ENCODE peak calls at places on chromosomes 6 and 20, in six cellular contexts. One of them, this sample, is unnamed.

GRCh38 chr6:3068329-3069223 is at the start of gene RIPK1:
- DNase-seq in lower lobe of right lung: peak
- DNase-seq in heart left ventricle: peak
- DNase-seq in brain microvascular endothelial cell: peak
- DNase-seq in progenitor cell of endocrine pancreas: peak
- DNase-seq in Calu3: peak
- DNase-seq in this sample: peak

GRCh38 chr6:138509371-138509770 is 10.1 kb upstream of the NHSL1 start:
- DNase-seq in progenitor cell of endocrine pancreas: no peak
- DNase-seq in brain microvascular endothelial cell: peak
- DNase-seq in heart left ventricle: no peak
- DNase-seq in lower lobe of right lung: no peak
- DNase-seq in Calu3: peak
- DNase-seq in this sample: no peak

GRCh38 chr20:278607-279571 is 11.7 kb downstream of the C20orf96 start:
- DNase-seq in progenitor cell of endocrine pancreas: no peak
- DNase-seq in brain microvascular endothelial cell: no peak
- DNase-seq in lower lobe of right lung: no peak
- DNase-seq in heart left ventricle: peak
- DNase-seq in Calu3: no peak
- DNase-seq in this sample: no peak

GRCh38 chr6:163671791-163672190 is 257.3 kb downstream of the QKI start:
- DNase-seq in lower lobe of right lung: no peak
- DNase-seq in Calu3: no peak
- DNase-seq in brain microvascular endothelial cell: no peak
- DNase-seq in heart left ventricle: no peak
- DNase-seq in progenitor cell of endocrine pancreas: no peak
- DNase-seq in this sample: no peak

GRCh38 chr6:45430590-45431202 is 53.0 kb upstream of the SUPT3H start:
- DNase-seq in heart left ventricle: no peak
- DNase-seq in Calu3: no peak
- DNase-seq in progenitor cell of endocrine pancreas: no peak
- DNase-seq in lower lobe of right lung: no peak
- DNase-seq in brain microvascular endothelial cell: no peak
- DNase-seq in this sample: no peak

GRCh38 chr20:44053046-44053445 is 133.9 kb downstream of the JPH2 start:
- DNase-seq in progenitor cell of endocrine pancreas: peak
- DNase-seq in Calu3: no peak
- DNase-seq in heart left ventricle: no peak
- DNase-seq in brain microvascular endothelial cell: no peak
- DNase-seq in lower lobe of right lung: no peak
- DNase-seq in this sample: no peak

GRCh38 chr20:23331951-23332350 is 18.6 kb upstream of the NXT1 start:
- DNase-seq in lower lobe of right lung: no peak
- DNase-seq in heart left ventricle: no peak
- DNase-seq in Calu3: no peak
- DNase-seq in progenitor cell of endocrine pancreas: no peak
- DNase-seq in brain microvascular endothelial cell: peak
- DNase-seq in this sample: no peak

GRCh38 chr20:58046311-58046710 is 182.1 kb downstream of the ANKRD60 start:
- DNase-seq in lower lobe of right lung: no peak
- DNase-seq in progenitor cell of endocrine pancreas: no peak
- DNase-seq in Calu3: no peak
- DNase-seq in brain microvascular endothelial cell: no peak
- DNase-seq in heart left ventricle: no peak
- DNase-seq in this sample: no peak

GRCh38 chr6:3750324-3751018 is 1.0 kb downstream of the PXDC1 start:
- DNase-seq in lower lobe of right lung: peak
- DNase-seq in heart left ventricle: peak
- DNase-seq in Calu3: peak
- DNase-seq in progenitor cell of endocrine pancreas: no peak
- DNase-seq in brain microvascular endothelial cell: peak
- DNase-seq in this sample: no peak

GRCh38 chr6:17622144-17622543 is 22.0 kb downstream of the FAM8A1 start:
- DNase-seq in progenitor cell of endocrine pancreas: no peak
- DNase-seq in brain microvascular endothelial cell: no peak
- DNase-seq in lower lobe of right lung: no peak
- DNase-seq in Calu3: no peak
- DNase-seq in heart left ventricle: peak
- DNase-seq in this sample: no peak

GRCh38 chr6:44263357-44264100 is 1.8 kb downstream of the NFKBIE start:
- DNase-seq in lower lobe of right lung: no peak
- DNase-seq in brain microvascular endothelial cell: peak
- DNase-seq in progenitor cell of endocrine pancreas: no peak
- DNase-seq in heart left ventricle: no peak
- DNase-seq in Calu3: peak
- DNase-seq in this sample: no peak

GRCh38 chr6:160121558-160121957 is at the start of gene SLC22A1:
- DNase-seq in Calu3: no peak
- DNase-seq in heart left ventricle: no peak
- DNase-seq in progenitor cell of endocrine pancreas: no peak
- DNase-seq in lower lobe of right lung: no peak
- DNase-seq in brain microvascular endothelial cell: no peak
- DNase-seq in this sample: no peak

GRCh38 chr20:57402206-57403125 is 11.3 kb downstream of the RBM38 start:
- DNase-seq in Calu3: no peak
- DNase-seq in lower lobe of right lung: peak
- DNase-seq in progenitor cell of endocrine pancreas: no peak
- DNase-seq in heart left ventricle: peak
- DNase-seq in brain microvascular endothelial cell: no peak
- DNase-seq in this sample: no peak

GRCh38 chr20:50844430-50845100 is 49.7 kb downstream of the BCAS4 start:
- DNase-seq in brain microvascular endothelial cell: peak
- DNase-seq in heart left ventricle: no peak
- DNase-seq in lower lobe of right lung: no peak
- DNase-seq in Calu3: peak
- DNase-seq in progenitor cell of endocrine pancreas: no peak
- DNase-seq in this sample: no peak

GRCh38 chr6:14791525-14791924 is 454.3 kb upstream of the JARID2 start:
- DNase-seq in lower lobe of right lung: no peak
- DNase-seq in progenitor cell of endocrine pancreas: no peak
- DNase-seq in Calu3: no peak
- DNase-seq in heart left ventricle: no peak
- DNase-seq in brain microvascular endothelial cell: no peak
- DNase-seq in this sample: no peak

GRCh38 chr6:68634503-68635411 is at the start of gene ADGRB3:
- DNase-seq in brain microvascular endothelial cell: peak
- DNase-seq in lower lobe of right lung: peak
- DNase-seq in progenitor cell of endocrine pancreas: peak
- DNase-seq in heart left ventricle: peak
- DNase-seq in Calu3: peak
- DNase-seq in this sample: peak

GRCh38 chr20:38172344-38172743 is 7.3 kb upstream of the TGM2 start:
- DNase-seq in brain microvascular endothelial cell: peak
- DNase-seq in progenitor cell of endocrine pancreas: no peak
- DNase-seq in Calu3: no peak
- DNase-seq in heart left ventricle: no peak
- DNase-seq in lower lobe of right lung: no peak
- DNase-seq in this sample: no peak

GRCh38 chr6:68572525-68572924 is 62.6 kb upstream of the ADGRB3 start:
- DNase-seq in heart left ventricle: no peak
- DNase-seq in lower lobe of right lung: no peak
- DNase-seq in progenitor cell of endocrine pancreas: no peak
- DNase-seq in brain microvascular endothelial cell: peak
- DNase-seq in Calu3: peak
- DNase-seq in this sample: peak

GRCh38 chr6:135576055-135576454 is 78.5 kb upstream of the AHI1 start:
- DNase-seq in lower lobe of right lung: no peak
- DNase-seq in Calu3: no peak
- DNase-seq in progenitor cell of endocrine pancreas: no peak
- DNase-seq in brain microvascular endothelial cell: peak
- DNase-seq in heart left ventricle: no peak
- DNase-seq in this sample: no peak

GRCh38 chr6:163347021-163347446 is 67.5 kb upstream of the QKI start:
- DNase-seq in progenitor cell of endocrine pancreas: no peak
- DNase-seq in brain microvascular endothelial cell: peak
- DNase-seq in heart left ventricle: peak
- DNase-seq in Calu3: no peak
- DNase-seq in lower lobe of right lung: no peak
- DNase-seq in this sample: no peak

GRCh38 chr6:16337280-16337975 is 99.0 kb downstream of the GMPR start:
- DNase-seq in Calu3: no peak
- DNase-seq in heart left ventricle: peak
- DNase-seq in brain microvascular endothelial cell: peak
- DNase-seq in lower lobe of right lung: peak
- DNase-seq in progenitor cell of endocrine pancreas: no peak
- DNase-seq in this sample: no peak

GRCh38 chr6:57216235-57217101 is 5.6 kb downstream of the RAB23 start:
- DNase-seq in Calu3: no peak
- DNase-seq in heart left ventricle: peak
- DNase-seq in progenitor cell of endocrine pancreas: no peak
- DNase-seq in brain microvascular endothelial cell: no peak
- DNase-seq in lower lobe of right lung: no peak
- DNase-seq in this sample: no peak

GRCh38 chr6:26305097-26305841 is 59.7 kb upstream of the BTN3A2 start:
- DNase-seq in progenitor cell of endocrine pancreas: no peak
- DNase-seq in lower lobe of right lung: no peak
- DNase-seq in heart left ventricle: peak
- DNase-seq in brain microvascular endothelial cell: peak
- DNase-seq in Calu3: peak
- DNase-seq in this sample: peak

GRCh38 chr20:10609276-10609675 is 64.5 kb downstream of the JAG1 start:
- DNase-seq in heart left ventricle: peak
- DNase-seq in lower lobe of right lung: no peak
- DNase-seq in Calu3: no peak
- DNase-seq in progenitor cell of endocrine pancreas: no peak
- DNase-seq in brain microvascular endothelial cell: peak
- DNase-seq in this sample: no peak

GRCh38 chr20:56928007-56928406 is 298.9 kb downstream of the TFAP2C start:
- DNase-seq in heart left ventricle: no peak
- DNase-seq in brain microvascular endothelial cell: no peak
- DNase-seq in Calu3: no peak
- DNase-seq in lower lobe of right lung: no peak
- DNase-seq in progenitor cell of endocrine pancreas: no peak
- DNase-seq in this sample: no peak

GRCh38 chr6:1409774-1410465 is 20.5 kb downstream of the FOXF2 start:
- DNase-seq in brain microvascular endothelial cell: no peak
- DNase-seq in lower lobe of right lung: no peak
- DNase-seq in Calu3: no peak
- DNase-seq in heart left ventricle: no peak
- DNase-seq in progenitor cell of endocrine pancreas: no peak
- DNase-seq in this sample: no peak

DNA sequence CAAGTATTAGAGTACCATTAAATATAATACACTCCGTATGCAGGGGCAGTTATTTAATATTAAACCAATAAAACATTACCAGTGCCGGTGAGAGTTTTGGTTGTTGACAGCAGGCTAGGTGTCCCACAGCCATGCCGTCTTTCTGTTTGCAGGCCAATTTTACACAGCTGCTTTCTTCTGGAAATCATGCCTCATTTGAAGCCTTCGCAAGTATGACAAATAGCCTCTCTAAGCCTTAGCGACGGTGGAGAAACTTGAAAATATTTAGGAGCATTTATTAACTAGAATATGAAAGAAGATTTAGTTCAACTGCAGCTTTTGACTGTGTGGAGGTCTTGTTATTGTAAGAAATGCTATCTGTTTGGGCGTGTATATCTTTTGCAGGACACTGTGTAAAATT is 226.0 kb downstream of the BMP2 start:
- DNase-seq in lower lobe of right lung: no peak
- DNase-seq in progenitor cell of endocrine pancreas: no peak
- DNase-seq in Calu3: no peak
- DNase-seq in heart left ventricle: no peak
- DNase-seq in brain microvascular endothelial cell: no peak
- DNase-seq in this sample: no peak
- TF ChIP-seq CTCF in lower lobe of right lung: no peak
- TF ChIP-seq CTCF in progenitor cell of endocrine pancreas: no peak
- TF ChIP-seq CTCF in Calu3: no peak
- TF ChIP-seq CTCF in heart left ventricle: no peak
- TF ChIP-seq CTCF in brain microvascular endothelial cell: no peak
- TF ChIP-seq CTCF in this sample: no peak

GRCh38 chr6:34581561-34581920 is 25.4 kb upstream of the SPDEF start:
- DNase-seq in progenitor cell of endocrine pancreas: no peak
- DNase-seq in brain microvascular endothelial cell: no peak
- DNase-seq in lower lobe of right lung: peak
- DNase-seq in heart left ventricle: no peak
- DNase-seq in Calu3: no peak
- DNase-seq in this sample: no peak

GRCh38 chr6:34585108-34585507 is 29.0 kb upstream of the SPDEF start:
- DNase-seq in Calu3: no peak
- DNase-seq in brain microvascular endothelial cell: no peak
- DNase-seq in progenitor cell of endocrine pancreas: no peak
- DNase-seq in lower lobe of right lung: no peak
- DNase-seq in heart left ventricle: no peak
- DNase-seq in this sample: no peak

GRCh38 chr6:34583861-34584604 is 27.9 kb upstream of the SPDEF start:
- DNase-seq in Calu3: no peak
- DNase-seq in lower lobe of right lung: no peak
- DNase-seq in progenitor cell of endocrine pancreas: no peak
- DNase-seq in brain microvascular endothelial cell: no peak
- DNase-seq in heart left ventricle: no peak
- DNase-seq in this sample: no peak

GRCh38 chr6:34584694-34585093 is 28.6 kb upstream of the SPDEF start:
- DNase-seq in brain microvascular endothelial cell: no peak
- DNase-seq in heart left ventricle: no peak
- DNase-seq in Calu3: no peak
- DNase-seq in progenitor cell of endocrine pancreas: no peak
- DNase-seq in lower lobe of right lung: no peak
- DNase-seq in this sample: no peak

GRCh38 chr6:34583461-34583860 is 27.3 kb upstream of the SPDEF start:
- DNase-seq in brain microvascular endothelial cell: no peak
- DNase-seq in lower lobe of right lung: no peak
- DNase-seq in Calu3: peak
- DNase-seq in progenitor cell of endocrine pancreas: no peak
- DNase-seq in heart left ventricle: no peak
- DNase-seq in this sample: no peak
- TF ChIP-seq CTCF in brain microvascular endothelial cell: peak
- TF ChIP-seq CTCF in lower lobe of right lung: no peak
- TF ChIP-seq CTCF in Calu3: peak
- TF ChIP-seq CTCF in progenitor cell of endocrine pancreas: no peak
- TF ChIP-seq CTCF in heart left ventricle: peak
- TF ChIP-seq CTCF in this sample: no peak

GRCh38 chr6:152423216-152424103 is 213.7 kb downstream of the SYNE1 start:
- DNase-seq in Calu3: no peak
- DNase-seq in lower lobe of right lung: no peak
- DNase-seq in brain microvascular endothelial cell: no peak
- DNase-seq in progenitor cell of endocrine pancreas: no peak
- DNase-seq in heart left ventricle: no peak
- DNase-seq in this sample: no peak
- TF ChIP-seq CTCF in Calu3: no peak
- TF ChIP-seq CTCF in lower lobe of right lung: no peak
- TF ChIP-seq CTCF in brain microvascular endothelial cell: peak
- TF ChIP-seq CTCF in progenitor cell of endocrine pancreas: no peak
- TF ChIP-seq CTCF in heart left ventricle: no peak
- TF ChIP-seq CTCF in this sample: no peak

GRCh38 chr20:9454781-9455180 is 59.6 kb upstream of the LAMP5 start:
- DNase-seq in brain microvascular endothelial cell: no peak
- DNase-seq in Calu3: no peak
- DNase-seq in progenitor cell of endocrine pancreas: no peak
- DNase-seq in lower lobe of right lung: no peak
- DNase-seq in heart left ventricle: no peak
- DNase-seq in this sample: no peak

GRCh38 chr20:9460518-9460917 is 53.9 kb upstream of the LAMP5 start:
- DNase-seq in brain microvascular endothelial cell: peak
- DNase-seq in lower lobe of right lung: no peak
- DNase-seq in Calu3: peak
- DNase-seq in heart left ventricle: no peak
- DNase-seq in progenitor cell of endocrine pancreas: no peak
- DNase-seq in this sample: no peak

GRCh38 chr20:9457055-9457454 is 57.3 kb upstream of the LAMP5 start:
- DNase-seq in lower lobe of right lung: no peak
- DNase-seq in Calu3: no peak
- DNase-seq in heart left ventricle: no peak
- DNase-seq in progenitor cell of endocrine pancreas: no peak
- DNase-seq in brain microvascular endothelial cell: no peak
- DNase-seq in this sample: no peak

GRCh38 chr20:9458075-9458818 is 56.1 kb upstream of the LAMP5 start:
- DNase-seq in lower lobe of right lung: no peak
- DNase-seq in brain microvascular endothelial cell: peak
- DNase-seq in heart left ventricle: no peak
- DNase-seq in progenitor cell of endocrine pancreas: no peak
- DNase-seq in Calu3: peak
- DNase-seq in this sample: no peak
- TF ChIP-seq CTCF in lower lobe of right lung: peak
- TF ChIP-seq CTCF in brain microvascular endothelial cell: peak
- TF ChIP-seq CTCF in heart left ventricle: peak
- TF ChIP-seq CTCF in progenitor cell of endocrine pancreas: peak
- TF ChIP-seq CTCF in Calu3: no peak
- TF ChIP-seq CTCF in this sample: peak